ENCODE peak calls at places on chromosomes 12 and 14, in six cellular contexts. One of them, this sample, is unnamed.

GRCh38 chr12:111578276-111578970 is 20.7 kb downstream of the ATXN2 start:
- DNase-seq in GM12878: no peak
- DNase-seq in SK-N-SH: no peak
- DNase-seq in H1: no peak
- DNase-seq in HepG2: peak
- DNase-seq in K562: no peak
- DNase-seq in this sample: peak

GRCh38 chr12:122185494-122186082 is 2.7 kb downstream of the LRRC43 start:
- DNase-seq in GM12878: no peak
- DNase-seq in SK-N-SH: no peak
- DNase-seq in H1: no peak
- DNase-seq in HepG2: no peak
- DNase-seq in K562: no peak
- DNase-seq in this sample: no peak

GRCh38 chr14:90409209-90409730 is 12.4 kb downstream of the CALM1 start:
- DNase-seq in GM12878: no peak
- DNase-seq in SK-N-SH: no peak
- DNase-seq in H1: no peak
- DNase-seq in HepG2: no peak
- DNase-seq in K562: no peak
- DNase-seq in this sample: no peak

GRCh38 chr12:41151789-41152188 is 36.3 kb upstream of the PDZRN4 start:
- DNase-seq in GM12878: no peak
- DNase-seq in SK-N-SH: no peak
- DNase-seq in H1: no peak
- DNase-seq in HepG2: no peak
- DNase-seq in K562: no peak
- DNase-seq in this sample: no peak

GRCh38 chr14:71141701-71142374 is 234.6 kb downstream of the PCNX1 start:
- DNase-seq in GM12878: no peak
- DNase-seq in SK-N-SH: no peak
- DNase-seq in H1: no peak
- DNase-seq in HepG2: no peak
- DNase-seq in K562: no peak
- DNase-seq in this sample: no peak

GRCh38 chr12:39441963-39442894 is 691 bp downstream of the KIF21A start:
- DNase-seq in GM12878: no peak
- DNase-seq in SK-N-SH: peak
- DNase-seq in H1: peak
- DNase-seq in HepG2: peak
- DNase-seq in K562: peak
- DNase-seq in this sample: no peak

GRCh38 chr12:16076553-16076952 is 165.4 kb downstream of the DERA start:
- DNase-seq in GM12878: no peak
- DNase-seq in SK-N-SH: peak
- DNase-seq in H1: no peak
- DNase-seq in HepG2: peak
- DNase-seq in K562: no peak
- DNase-seq in this sample: peak

GRCh38 chr12:47216150-47216677 is 136.5 kb upstream of the AMIGO2 start:
- DNase-seq in GM12878: peak
- DNase-seq in SK-N-SH: no peak
- DNase-seq in H1: no peak
- DNase-seq in HepG2: no peak
- DNase-seq in K562: no peak
- DNase-seq in this sample: peak

GRCh38 chr12:90199008-90199407 is 490.4 kb upstream of the ATP2B1 start:
- DNase-seq in GM12878: no peak
- DNase-seq in SK-N-SH: no peak
- DNase-seq in H1: no peak
- DNase-seq in HepG2: no peak
- DNase-seq in K562: no peak
- DNase-seq in this sample: no peak

GRCh38 chr12:116720129-116720528 is 17.7 kb downstream of the SPRING1 start:
- DNase-seq in GM12878: no peak
- DNase-seq in SK-N-SH: no peak
- DNase-seq in H1: no peak
- DNase-seq in HepG2: no peak
- DNase-seq in K562: no peak
- DNase-seq in this sample: no peak

GRCh38 chr12:116714175-116714574 is 23.7 kb downstream of the SPRING1 start:
- DNase-seq in GM12878: no peak
- DNase-seq in SK-N-SH: no peak
- DNase-seq in H1: no peak
- DNase-seq in HepG2: no peak
- DNase-seq in K562: no peak
- DNase-seq in this sample: no peak

GRCh38 chr12:116719661-116720060 is 18.2 kb downstream of the SPRING1 start:
- DNase-seq in GM12878: no peak
- DNase-seq in SK-N-SH: no peak
- DNase-seq in H1: no peak
- DNase-seq in HepG2: no peak
- DNase-seq in K562: no peak
- DNase-seq in this sample: no peak

GRCh38 chr12:116718578-116719454 is 19.1 kb downstream of the SPRING1 start:
- DNase-seq in GM12878: no peak
- DNase-seq in SK-N-SH: no peak
- DNase-seq in H1: no peak
- DNase-seq in HepG2: no peak
- DNase-seq in K562: no peak
- DNase-seq in this sample: no peak

GRCh38 chr12:116717466-116718457 is 20.1 kb downstream of the SPRING1 start:
- DNase-seq in GM12878: no peak
- DNase-seq in SK-N-SH: no peak
- DNase-seq in H1: no peak
- DNase-seq in HepG2: no peak
- DNase-seq in K562: no peak
- DNase-seq in this sample: no peak
- TF ChIP-seq GABPA in GM12878: no peak
- TF ChIP-seq GABPA in SK-N-SH: no peak
- TF ChIP-seq GABPA in H1: no peak
- TF ChIP-seq GABPA in HepG2: no peak
- TF ChIP-seq GABPA in K562: no peak
- TF ChIP-seq GABPA in this sample: no peak

DNA sequence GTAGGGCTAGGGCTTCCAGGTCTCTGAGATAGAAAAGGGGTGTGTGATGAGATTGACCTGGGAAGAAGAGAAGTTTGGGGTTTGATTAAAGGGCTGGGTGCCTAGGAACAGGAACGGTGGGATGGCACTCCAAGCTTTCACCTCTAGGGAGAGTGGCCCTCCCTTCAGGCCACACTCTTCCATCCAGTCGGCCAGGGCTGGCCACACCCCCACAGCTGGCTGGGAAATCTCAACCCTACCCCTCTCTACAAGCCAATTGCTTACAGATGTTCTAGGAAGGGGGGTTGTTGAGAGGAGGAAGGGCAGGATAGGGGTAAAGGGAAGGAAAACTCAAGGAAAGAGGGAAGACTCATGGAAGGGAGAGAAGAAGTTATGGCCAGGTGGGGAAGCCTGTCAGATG is 6.6 kb upstream of the ITGA5 start:
- DNase-seq in GM12878: no peak
- DNase-seq in SK-N-SH: no peak
- DNase-seq in H1: no peak
- DNase-seq in HepG2: no peak
- DNase-seq in K562: peak
- DNase-seq in this sample: no peak
- TF ChIP-seq GABPA in GM12878: no peak
- TF ChIP-seq GABPA in SK-N-SH: no peak
- TF ChIP-seq GABPA in H1: no peak
- TF ChIP-seq GABPA in HepG2: no peak
- TF ChIP-seq GABPA in K562: no peak
- TF ChIP-seq GABPA in this sample: no peak

GRCh38 chr12:19129121-19129485 is 430 bp upstream of the PLEKHA5 start:
- DNase-seq in GM12878: no peak
- DNase-seq in SK-N-SH: no peak
- DNase-seq in H1: no peak
- DNase-seq in HepG2: no peak
- DNase-seq in K562: no peak
- DNase-seq in this sample: no peak

GRCh38 chr12:19127270-19127669 is 2.3 kb upstream of the PLEKHA5 start:
- DNase-seq in GM12878: no peak
- DNase-seq in SK-N-SH: no peak
- DNase-seq in H1: no peak
- DNase-seq in HepG2: no peak
- DNase-seq in K562: no peak
- DNase-seq in this sample: no peak

GRCh38 chr12:19130224-19131019 is 889 bp downstream of the PLEKHA5 start:
- DNase-seq in GM12878: no peak
- DNase-seq in SK-N-SH: peak
- DNase-seq in H1: peak
- DNase-seq in HepG2: no peak
- DNase-seq in K562: peak
- DNase-seq in this sample: peak

GRCh38 chr12:19129486-19130223 is at the start of gene PLEKHA5:
- DNase-seq in GM12878: no peak
- DNase-seq in SK-N-SH: peak
- DNase-seq in H1: peak
- DNase-seq in HepG2: peak
- DNase-seq in K562: peak
- DNase-seq in this sample: no peak

GRCh38 chr12:19131020-19131431 is 1.5 kb downstream of the PLEKHA5 start:
- DNase-seq in GM12878: no peak
- DNase-seq in SK-N-SH: peak
- DNase-seq in H1: no peak
- DNase-seq in HepG2: peak
- DNase-seq in K562: no peak
- DNase-seq in this sample: no peak
- TF ChIP-seq GABPA in GM12878: no peak
- TF ChIP-seq GABPA in SK-N-SH: no peak
- TF ChIP-seq GABPA in H1: no peak
- TF ChIP-seq GABPA in HepG2: no peak
- TF ChIP-seq GABPA in K562: no peak
- TF ChIP-seq GABPA in this sample: no peak

GRCh38 chr12:49565119-49565955 is 2.6 kb downstream of the MCRS1 start:
- DNase-seq in GM12878: no peak
- DNase-seq in SK-N-SH: no peak
- DNase-seq in H1: no peak
- DNase-seq in HepG2: no peak
- DNase-seq in K562: no peak
- DNase-seq in this sample: no peak
- TF ChIP-seq GABPA in GM12878: no peak
- TF ChIP-seq GABPA in SK-N-SH: no peak
- TF ChIP-seq GABPA in H1: no peak
- TF ChIP-seq GABPA in HepG2: no peak
- TF ChIP-seq GABPA in K562: no peak
- TF ChIP-seq GABPA in this sample: no peak